ENCODE peak calls at places on chromosomes 5 and 9, in five cellular contexts. C is stimulated activated CD8-positive, alpha-beta memory T cell treated with anti-CD3 and anti-CD28 coated beads, Interleukin-4, amount 100 ng/mL, for 4 hours; T is activated T-cell treated with anti-CD3 and anti-CD28 coated beads, Interleukin-2, amount 50 U/mL, for 72 hours; L is body of pancreas; S is right lobe of liver. W is an unnamed sample.
A peak's percentile ranks its signal among the peaks of the same experiment; 100 is the strongest.

GRCh38 chr9:88534456-88535225 is at the start of gene NXNL2:
- DNase-seq in S (peak; percentile 71), T (peak; percentile 30), L (peak; percentile 78), C (peak; percentile 22), W (no peak)

GRCh38 chr9:35681341-35682002 is 7.7 kb downstream of the CA9 start:
- DNase-seq in S (no peak), C (no peak), T (no peak), L (no peak), W (no peak)

GRCh38 chr5:112238473-112238872 is 180.6 kb downstream of the EPB41L4A start:
- DNase-seq in L (no peak), S (no peak), C (no peak), T (no peak), W (no peak)

GRCh38 chr9:131791532-131792254 is 51.8 kb upstream of the RAPGEF1 start:
- DNase-seq in C (no peak), L (no peak), T (no peak), S (no peak), W (no peak)

GRCh38 chr9:120729796-120730195 is 15.5 kb upstream of the MEGF9 start:
- DNase-seq in L (no peak), C (no peak), S (no peak), T (no peak), W (peak; percentile 27)

GRCh38 chr9:136614372-136614922 is 48.3 kb upstream of the EGFL7 start:
- DNase-seq in L (no peak), S (no peak), T (no peak), C (no peak), W (no peak)

GRCh38 chr5:154309805-154310204 is 119.3 kb downstream of the GALNT10 start:
- DNase-seq in T (peak; percentile 13), C (no peak), S (no peak), L (no peak), W (no peak)

GRCh38 chr9:91246842-91247241 is 114.9 kb downstream of the AUH start:
- DNase-seq in L (no peak), C (no peak), S (no peak), T (no peak), W (no peak)

GRCh38 chr5:9301200-9301599 is 244.7 kb downstream of the SEMA5A start:
- DNase-seq in L (no peak), C (no peak), S (no peak), T (no peak), W (no peak)

GRCh38 chr5:174872271-174872670 is 147.9 kb downstream of the MSX2 start:
- DNase-seq in L (no peak), T (no peak), S (no peak), C (no peak), W (no peak)

GRCh38 chr5:74021090-74021489 is 395.1 kb downstream of the ARHGEF28 start:
- DNase-seq in T (no peak), C (no peak), S (no peak), L (no peak), W (no peak)

GRCh38 chr5:113061851-113062631 is 85.4 kb downstream of the DCP2 start:
- DNase-seq in T (no peak), L (no peak), C (no peak), S (no peak), W (no peak)

GRCh38 chr9:75775173-75775572 is 115.3 kb upstream of the PCSK5 start:
- DNase-seq in L (no peak), S (no peak), C (no peak), T (no peak), W (no peak)

GRCh38 chr9:116576386-116576785 is 110.7 kb upstream of the TRIM32 start:
- DNase-seq in C (no peak), T (no peak), S (no peak), L (no peak), W (no peak)

GRCh38 chr5:34447424-34447823 is 208.7 kb upstream of the RAI14 start:
- DNase-seq in S (no peak), L (no peak), T (no peak), C (no peak), W (no peak)

GRCh38 chr5:124839371-124839998 is 93.0 kb upstream of the ZNF608 start:
- DNase-seq in C (no peak), S (no peak), L (no peak), T (no peak), W (no peak)

GRCh38 chr5:43313035-43313853 is at the start of gene HMGCS1:
- DNase-seq in C (peak; percentile 95), T (peak; percentile 99), L (peak; percentile 98), S (peak; percentile 99), W (peak; percentile 99)

GRCh38 chr9:4866239-4866969 is 73.7 kb downstream of the RCL1 start:
- DNase-seq in T (peak; percentile 46), C (no peak), L (no peak), S (no peak), W (no peak)